ENCODE peak calls at places on chromosomes 5 and 9, in five cellular contexts. One of them, this sample, is unnamed.

GRCh38 chr9:115267788-115268187 is 149.8 kb upstream of the TNC start:
- DNase-seq in foreskin fibroblast: no peak
- DNase-seq in PC-9: no peak
- DNase-seq in mucosa of descending colon: no peak
- DNase-seq in testis: no peak
- DNase-seq in this sample: no peak

GRCh38 chr9:121133104-121133816 is 58.5 kb downstream of the CNTRL start:
- DNase-seq in foreskin fibroblast: no peak
- DNase-seq in PC-9: no peak
- DNase-seq in mucosa of descending colon: peak
- DNase-seq in testis: no peak
- DNase-seq in this sample: peak

GRCh38 chr9:86281577-86282076 is 711 bp downstream of the ISCA1 start:
- DNase-seq in foreskin fibroblast: no peak
- DNase-seq in PC-9: peak
- DNase-seq in mucosa of descending colon: no peak
- DNase-seq in testis: no peak
- DNase-seq in this sample: peak

GRCh38 chr5:14040542-14040941 is 96.1 kb upstream of the DNAH5 start:
- DNase-seq in foreskin fibroblast: no peak
- DNase-seq in PC-9: no peak
- DNase-seq in mucosa of descending colon: no peak
- DNase-seq in testis: no peak
- DNase-seq in this sample: no peak

GRCh38 chr5:154690488-154690887 is 64.7 kb upstream of the LARP1 start:
- DNase-seq in foreskin fibroblast: no peak
- DNase-seq in PC-9: no peak
- DNase-seq in mucosa of descending colon: no peak
- DNase-seq in testis: no peak
- DNase-seq in this sample: no peak

GRCh38 chr9:13279284-13280162 is at the start of gene MPDZ:
- DNase-seq in foreskin fibroblast: peak
- DNase-seq in PC-9: no peak
- DNase-seq in mucosa of descending colon: peak
- DNase-seq in testis: peak
- DNase-seq in this sample: no peak

GRCh38 chr5:130222638-130223037 is 318.4 kb downstream of the CHSY3 start:
- DNase-seq in foreskin fibroblast: no peak
- DNase-seq in PC-9: no peak
- DNase-seq in mucosa of descending colon: no peak
- DNase-seq in testis: no peak
- DNase-seq in this sample: no peak

GRCh38 chr9:134025606-134026541 is 593 bp downstream of the BRD3OS start:
- DNase-seq in foreskin fibroblast: peak
- DNase-seq in PC-9: no peak
- DNase-seq in mucosa of descending colon: peak
- DNase-seq in testis: peak
- DNase-seq in this sample: no peak

GRCh38 chr5:135058326-135058725 is 24.3 kb upstream of the PITX1 start:
- DNase-seq in foreskin fibroblast: no peak
- DNase-seq in PC-9: no peak
- DNase-seq in mucosa of descending colon: no peak
- DNase-seq in testis: no peak
- DNase-seq in this sample: no peak

GRCh38 chr9:127149463-127150390 is 27.3 kb upstream of the ANGPTL2 start:
- DNase-seq in foreskin fibroblast: no peak
- DNase-seq in PC-9: no peak
- DNase-seq in mucosa of descending colon: no peak
- DNase-seq in testis: no peak
- DNase-seq in this sample: no peak

GRCh38 chr5:139961435-139962157 is 81.5 kb downstream of the NRG2 start:
- DNase-seq in foreskin fibroblast: peak
- DNase-seq in PC-9: peak
- DNase-seq in mucosa of descending colon: no peak
- DNase-seq in testis: peak
- DNase-seq in this sample: no peak

GRCh38 chr9:105557804-105558610 is at the start of gene FKTN:
- DNase-seq in foreskin fibroblast: peak
- DNase-seq in PC-9: peak
- DNase-seq in mucosa of descending colon: peak
- DNase-seq in testis: peak
- DNase-seq in this sample: peak
- TF ChIP-seq CTCF in foreskin fibroblast: no peak
- TF ChIP-seq CTCF in PC-9: no peak
- TF ChIP-seq CTCF in mucosa of descending colon: no peak
- TF ChIP-seq CTCF in testis: no peak
- TF ChIP-seq CTCF in this sample: no peak

DNA sequence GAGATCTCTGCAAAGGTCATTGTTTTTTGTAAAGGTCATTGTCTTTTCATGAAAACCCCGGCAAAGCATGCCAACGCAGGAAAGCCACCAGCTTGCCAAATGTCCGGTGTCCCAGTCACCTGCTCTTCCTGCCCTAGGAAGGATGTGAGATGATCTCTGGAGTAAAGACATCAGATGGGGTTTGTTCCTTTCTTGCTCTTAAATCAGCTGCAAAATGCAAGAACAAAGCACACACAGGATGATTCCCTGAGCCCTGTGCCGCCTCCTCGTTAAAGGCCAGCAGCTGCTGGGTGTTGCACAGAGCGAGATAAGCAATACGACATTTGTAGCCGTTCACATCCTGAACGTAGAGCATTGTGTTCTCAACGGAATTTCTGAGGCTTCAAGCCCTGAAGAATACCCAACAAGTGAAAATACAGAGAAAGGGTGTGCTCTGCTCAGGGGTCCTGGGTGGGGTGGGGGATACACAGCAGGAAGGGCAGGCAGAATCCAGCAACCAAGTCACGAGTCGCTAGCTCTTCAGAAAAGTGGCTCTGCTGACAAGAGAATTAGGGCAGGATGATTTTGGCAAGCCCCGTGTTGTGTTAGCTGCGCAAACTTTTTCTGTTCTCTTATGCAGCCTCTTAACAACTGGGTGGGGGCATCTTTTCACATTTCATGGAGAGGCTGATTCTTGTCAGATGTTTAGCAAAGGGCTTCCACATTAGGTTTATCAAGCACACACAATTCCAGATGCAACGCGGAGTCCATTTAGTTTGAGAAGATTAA is 229.2 kb upstream of the MAP3K1 start:
- DNase-seq in foreskin fibroblast: no peak
- DNase-seq in PC-9: no peak
- DNase-seq in mucosa of descending colon: no peak
- DNase-seq in testis: peak
- DNase-seq in this sample: no peak
- H3K4me3 ChIP-seq in foreskin fibroblast: no peak
- H3K4me3 ChIP-seq in PC-9: no peak
- H3K4me3 ChIP-seq in mucosa of descending colon: no peak
- H3K4me3 ChIP-seq in testis: no peak
- H3K4me3 ChIP-seq in this sample: no peak

GRCh38 chr5:142697846-142698245 is 12.0 kb upstream of the FGF1 start:
- DNase-seq in foreskin fibroblast: peak
- DNase-seq in PC-9: no peak
- DNase-seq in mucosa of descending colon: no peak
- DNase-seq in testis: peak
- DNase-seq in this sample: no peak

GRCh38 chr5:142692280-142692775 is 6.4 kb upstream of the FGF1 start:
- DNase-seq in foreskin fibroblast: no peak
- DNase-seq in PC-9: no peak
- DNase-seq in mucosa of descending colon: no peak
- DNase-seq in testis: no peak
- DNase-seq in this sample: no peak

GRCh38 chr5:142696379-142696778 is 10.5 kb upstream of the FGF1 start:
- DNase-seq in foreskin fibroblast: no peak
- DNase-seq in PC-9: no peak
- DNase-seq in mucosa of descending colon: no peak
- DNase-seq in testis: no peak
- DNase-seq in this sample: no peak

GRCh38 chr5:142697356-142697807 is 11.5 kb upstream of the FGF1 start:
- DNase-seq in foreskin fibroblast: peak
- DNase-seq in PC-9: no peak
- DNase-seq in mucosa of descending colon: no peak
- DNase-seq in testis: peak
- DNase-seq in this sample: no peak

DNA sequence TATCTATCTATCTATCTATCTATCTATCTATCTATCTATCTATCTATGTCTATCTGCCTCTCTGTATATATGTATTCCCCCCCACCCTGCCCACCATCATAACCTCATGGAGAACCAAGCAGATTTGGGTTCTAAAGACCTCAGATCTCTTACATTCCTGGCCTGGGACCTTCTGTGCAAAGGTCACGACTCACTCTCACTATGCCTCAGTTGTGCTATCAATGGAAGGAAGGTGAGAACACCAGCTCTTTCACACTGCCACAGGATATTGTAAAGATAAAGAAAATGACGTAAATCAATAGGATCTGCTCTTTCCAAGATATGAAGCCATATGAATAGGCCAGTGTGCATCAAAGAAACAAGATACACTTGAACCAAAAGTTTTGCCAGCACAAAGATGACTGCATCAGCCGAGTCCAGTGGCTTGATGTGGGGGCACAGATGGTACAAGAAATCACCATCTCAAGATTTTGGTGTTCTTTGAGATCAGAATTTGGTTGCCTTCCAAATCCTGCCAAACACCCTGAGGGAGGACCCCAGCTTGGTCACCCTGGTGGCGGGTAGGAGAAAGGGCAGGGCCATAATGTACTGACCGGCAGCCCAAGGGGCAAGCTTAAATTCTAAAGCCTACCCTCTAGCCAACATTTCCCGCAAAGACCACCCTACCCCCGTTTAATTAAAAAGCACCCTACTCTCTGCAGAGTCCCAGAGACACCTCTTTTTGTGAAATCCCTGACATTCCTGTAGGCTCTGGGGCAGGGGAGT is 8.4 kb upstream of the FGF1 start:
- DNase-seq in foreskin fibroblast: no peak
- DNase-seq in PC-9: no peak
- DNase-seq in mucosa of descending colon: no peak
- DNase-seq in testis: no peak
- DNase-seq in this sample: no peak
- TF ChIP-seq CTCF in foreskin fibroblast: no peak
- TF ChIP-seq CTCF in PC-9: peak
- TF ChIP-seq CTCF in mucosa of descending colon: no peak
- TF ChIP-seq CTCF in testis: no peak
- TF ChIP-seq CTCF in this sample: no peak

GRCh38 chr5:149628221-149628620 is 46.9 kb downstream of the ARHGEF37 start:
- DNase-seq in foreskin fibroblast: no peak
- DNase-seq in PC-9: no peak
- DNase-seq in mucosa of descending colon: no peak
- DNase-seq in testis: no peak
- DNase-seq in this sample: no peak
- H3K4me3 ChIP-seq in foreskin fibroblast: no peak
- H3K4me3 ChIP-seq in PC-9: no peak
- H3K4me3 ChIP-seq in mucosa of descending colon: no peak
- H3K4me3 ChIP-seq in testis: no peak
- H3K4me3 ChIP-seq in this sample: no peak

GRCh38 chr5:109690456-109691247 is 925 bp downstream of the MAN2A1 start:
- DNase-seq in foreskin fibroblast: peak
- DNase-seq in PC-9: peak
- DNase-seq in mucosa of descending colon: peak
- DNase-seq in testis: peak
- DNase-seq in this sample: peak
- TF ChIP-seq CTCF in foreskin fibroblast: peak
- TF ChIP-seq CTCF in PC-9: peak
- TF ChIP-seq CTCF in mucosa of descending colon: peak
- TF ChIP-seq CTCF in testis: peak
- TF ChIP-seq CTCF in this sample: peak

DNA sequence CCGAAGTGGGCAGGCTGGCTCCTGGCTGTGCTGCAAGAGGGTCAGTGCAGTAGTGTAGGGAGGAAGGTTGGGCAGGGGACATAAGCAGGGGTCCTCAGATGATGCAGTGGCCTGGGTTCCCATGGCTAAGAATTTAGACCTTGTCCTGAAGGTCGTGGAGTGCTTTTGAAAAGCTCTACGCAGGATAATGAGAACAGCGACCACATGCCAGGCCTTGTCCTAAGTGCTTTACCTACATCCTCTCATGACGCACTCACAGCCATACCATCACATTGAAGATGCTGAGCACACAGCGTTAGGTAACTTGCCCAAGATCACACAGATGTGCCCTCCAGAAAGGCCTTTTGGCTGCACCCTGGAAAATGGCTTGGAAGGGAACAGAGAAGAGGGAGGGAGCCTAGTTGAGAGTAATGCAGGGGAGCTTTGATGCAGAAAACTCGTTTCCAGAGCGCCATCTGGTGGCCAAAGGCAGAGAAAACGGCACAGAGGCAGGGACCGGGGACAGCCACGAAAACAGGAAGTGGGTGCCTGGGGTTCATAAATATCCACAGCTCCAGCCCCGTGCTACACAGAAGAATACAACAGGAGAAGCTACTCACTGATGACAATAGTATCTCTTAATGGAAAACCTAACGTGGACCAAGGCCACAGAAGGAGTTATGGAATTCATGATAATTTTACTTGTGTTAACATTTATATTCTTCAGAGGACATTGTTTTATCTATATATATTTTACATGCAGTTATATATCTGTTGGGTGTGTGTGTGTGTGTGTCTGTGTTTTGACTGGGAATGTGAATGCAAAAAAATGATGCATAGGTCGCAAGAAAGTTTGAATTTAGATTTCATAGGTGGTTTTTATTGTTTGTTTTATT is 2.7 kb upstream of the PCDH12 start:
- DNase-seq in foreskin fibroblast: peak
- DNase-seq in PC-9: peak
- DNase-seq in mucosa of descending colon: peak
- DNase-seq in testis: peak
- DNase-seq in this sample: peak
- H3K4me3 ChIP-seq in foreskin fibroblast: no peak
- H3K4me3 ChIP-seq in PC-9: no peak
- H3K4me3 ChIP-seq in mucosa of descending colon: no peak
- H3K4me3 ChIP-seq in testis: no peak
- H3K4me3 ChIP-seq in this sample: no peak

GRCh38 chr5:78984020-78984610 is 995 bp downstream of the ARSB start:
- DNase-seq in foreskin fibroblast: no peak
- DNase-seq in PC-9: no peak
- DNase-seq in mucosa of descending colon: no peak
- DNase-seq in testis: no peak
- DNase-seq in this sample: no peak
- TF ChIP-seq CTCF in foreskin fibroblast: no peak
- TF ChIP-seq CTCF in PC-9: no peak
- TF ChIP-seq CTCF in mucosa of descending colon: no peak
- TF ChIP-seq CTCF in testis: no peak
- TF ChIP-seq CTCF in this sample: peak

GRCh38 chr5:119274767-119275130 is 81.1 kb upstream of the TNFAIP8 start:
- DNase-seq in foreskin fibroblast: peak
- DNase-seq in PC-9: no peak
- DNase-seq in mucosa of descending colon: no peak
- DNase-seq in testis: no peak
- DNase-seq in this sample: no peak
- H3K4me3 ChIP-seq in foreskin fibroblast: no peak
- H3K4me3 ChIP-seq in PC-9: no peak
- H3K4me3 ChIP-seq in mucosa of descending colon: no peak
- H3K4me3 ChIP-seq in testis: no peak
- H3K4me3 ChIP-seq in this sample: no peak